ENCODE peak calls at places on chromosomes 2 and 18, in four cellular contexts. Q is GM12878, L is K562, V is HepG2. B is an unnamed sample.

GRCh38 chr18:55252946-55253345 is 293.7 kb upstream of the CCDC68 start:
- DNase-seq in Q (no peak), V (no peak), L (no peak), B (no peak)

GRCh38 chr2:203743441-203743932 is 37.0 kb downstream of the CD28 start:
- DNase-seq in Q (no peak), V (no peak), L (no peak), B (no peak)

GRCh38 chr2:8638327-8638726 is 43.5 kb upstream of the ID2 start:
- DNase-seq in L (no peak), Q (no peak), V (no peak), B (no peak)

GRCh38 chr2:127864877-127865276 is 6.9 kb upstream of the POLR2D start:
- DNase-seq in Q (no peak), L (peak), V (no peak), B (peak)

GRCh38 chr2:190984595-190984994 is 29.4 kb downstream of the STAT1 start:
- DNase-seq in Q (no peak), L (no peak), V (no peak), B (no peak)

GRCh38 chr2:37645363-37645762 is 26.1 kb downstream of the CDC42EP3 start:
- DNase-seq in V (no peak), L (no peak), Q (no peak), B (no peak)

GRCh38 chr2:39437522-39438296 is 624 bp upstream of the MAP4K3 start:
- DNase-seq in Q (no peak), L (peak), V (peak), B (peak)

GRCh38 chr2:1704606-1705556 is 39.4 kb downstream of the PXDN start:
- DNase-seq in V (no peak), L (no peak), Q (no peak), B (no peak)

GRCh38 chr2:31762085-31762484 is 181.3 kb upstream of the SRD5A2 start:
- DNase-seq in Q (no peak), V (no peak), L (no peak), B (no peak)

DNA sequence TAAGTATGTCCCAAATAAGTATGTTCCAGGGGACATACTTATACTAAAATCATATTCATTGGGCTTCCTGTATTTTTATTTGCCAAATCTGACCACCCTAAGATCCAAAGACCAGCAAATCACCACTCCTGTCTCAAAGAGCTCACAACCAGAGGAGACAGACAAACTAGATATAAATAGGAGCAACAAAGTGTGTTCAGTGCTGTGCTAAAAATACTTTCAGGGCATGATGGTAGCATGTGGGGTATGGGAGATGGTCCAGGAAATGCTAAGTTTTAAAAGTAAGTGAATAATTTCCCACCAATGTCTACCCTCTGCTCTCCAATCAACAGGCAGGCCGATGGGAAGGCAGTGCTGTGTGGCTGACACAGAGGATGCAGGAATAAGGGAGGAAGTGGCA is 87.1 kb downstream of the C1QL2 start:
- DNase-seq in L (no peak), V (no peak), Q (no peak), B (no peak)
- TF ChIP-seq FOXK2 in L (no peak), V (no peak), Q (no peak), B (no peak)

DNA sequence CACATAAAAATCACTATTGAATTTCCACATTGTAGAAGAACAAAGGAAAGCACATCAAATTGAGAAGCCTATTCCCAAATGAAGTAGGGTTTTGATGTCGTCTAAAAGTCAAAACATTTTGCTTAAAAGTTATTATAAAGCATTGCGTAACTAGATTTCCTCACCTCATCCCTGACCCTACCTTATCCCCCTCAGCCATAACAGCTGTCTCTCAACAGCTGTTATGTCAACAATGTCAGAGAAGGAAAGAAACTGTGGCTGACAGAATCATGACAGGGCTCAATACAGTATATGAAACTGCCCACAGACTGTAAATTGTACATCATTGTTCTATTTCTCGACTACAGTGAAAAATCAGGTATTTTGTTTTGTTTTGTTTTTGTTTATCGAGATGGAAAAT is 63.0 kb upstream of the ACVR1C start:
- DNase-seq in Q (no peak), V (no peak), L (no peak), B (no peak)
- TF ChIP-seq SP1 in Q (no peak), V (no peak), L (no peak), B (no peak)

GRCh38 chr18:62073461-62073860 is 113.4 kb downstream of the PIGN start:
- DNase-seq in V (no peak), L (no peak), Q (no peak), B (no peak)
- TF ChIP-seq FOXK2 in V (no peak), L (no peak), Q (no peak), B (no peak)

GRCh38 chr2:96267159-96267971 is 1.3 kb downstream of the CIAO1 start:
- DNase-seq in L (peak), Q (no peak), V (peak), B (peak)
- TF ChIP-seq SP1 in L (no peak), Q (no peak), V (no peak), B (no peak)

GRCh38 chr2:119475225-119475856 is 43.7 kb downstream of the TMEM37 start:
- DNase-seq in V (peak), Q (no peak), L (no peak), B (no peak)

GRCh38 chr2:119478188-119479065 is 45.9 kb downstream of the SCTR start:
- DNase-seq in Q (no peak), L (no peak), V (no peak), B (no peak)

GRCh38 chr2:119474371-119475224 is 42.9 kb downstream of the TMEM37 start:
- DNase-seq in Q (no peak), V (no peak), L (no peak), B (no peak)

GRCh38 chr2:119475857-119476244 is 44.2 kb downstream of the TMEM37 start:
- DNase-seq in L (no peak), V (no peak), Q (no peak), B (no peak)

DNA sequence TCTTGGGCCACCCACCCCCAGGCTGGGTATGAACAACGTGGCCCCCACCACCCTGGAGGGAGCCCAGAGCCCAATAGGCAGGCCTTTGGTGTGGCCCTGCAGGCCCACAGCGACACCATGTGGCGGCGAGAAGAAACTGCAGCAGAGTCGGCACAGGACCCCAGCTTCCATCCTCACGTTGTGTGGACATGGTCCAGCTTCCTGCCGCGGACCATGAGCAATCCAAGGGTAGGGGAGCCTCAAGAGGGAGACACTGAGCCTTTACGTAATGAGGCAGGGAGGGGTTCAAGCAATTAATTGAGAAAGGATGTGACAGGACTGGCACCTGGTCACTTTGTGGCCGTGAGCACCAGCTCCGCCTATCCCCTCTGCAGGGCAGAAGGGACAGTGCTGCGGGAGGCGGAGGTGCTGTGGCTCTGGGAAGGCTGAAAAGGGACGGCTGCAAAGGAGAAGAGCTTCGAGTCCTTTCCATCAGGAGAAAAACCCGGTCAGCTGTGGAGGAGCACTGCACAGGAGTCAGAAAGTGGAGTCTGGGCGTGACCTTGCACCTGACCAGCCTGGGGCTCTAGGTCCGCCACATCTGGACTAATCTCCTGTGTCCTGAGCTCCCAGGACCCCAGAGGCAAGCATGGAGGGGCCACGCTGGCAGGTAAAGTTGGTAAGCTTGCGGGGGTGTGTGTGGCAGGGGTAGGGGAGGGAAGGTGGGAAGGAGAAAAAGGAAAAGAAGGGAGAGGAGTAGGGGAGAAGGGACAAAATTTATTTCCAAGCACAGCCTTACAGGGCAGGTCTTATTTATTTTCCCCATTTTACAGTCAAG is 44.9 kb downstream of the TMEM37 start:
- DNase-seq in L (peak), V (peak), Q (no peak), B (peak)
- TF ChIP-seq FOXK2 in L (no peak), V (no peak), Q (no peak), B (no peak)

GRCh38 chr2:177606636-177607035 is 214.1 kb downstream of the AGPS start:
- DNase-seq in L (no peak), Q (no peak), V (no peak), B (peak)
- TF ChIP-seq SP1 in L (no peak), Q (no peak), V (no peak), B (no peak)

DNA sequence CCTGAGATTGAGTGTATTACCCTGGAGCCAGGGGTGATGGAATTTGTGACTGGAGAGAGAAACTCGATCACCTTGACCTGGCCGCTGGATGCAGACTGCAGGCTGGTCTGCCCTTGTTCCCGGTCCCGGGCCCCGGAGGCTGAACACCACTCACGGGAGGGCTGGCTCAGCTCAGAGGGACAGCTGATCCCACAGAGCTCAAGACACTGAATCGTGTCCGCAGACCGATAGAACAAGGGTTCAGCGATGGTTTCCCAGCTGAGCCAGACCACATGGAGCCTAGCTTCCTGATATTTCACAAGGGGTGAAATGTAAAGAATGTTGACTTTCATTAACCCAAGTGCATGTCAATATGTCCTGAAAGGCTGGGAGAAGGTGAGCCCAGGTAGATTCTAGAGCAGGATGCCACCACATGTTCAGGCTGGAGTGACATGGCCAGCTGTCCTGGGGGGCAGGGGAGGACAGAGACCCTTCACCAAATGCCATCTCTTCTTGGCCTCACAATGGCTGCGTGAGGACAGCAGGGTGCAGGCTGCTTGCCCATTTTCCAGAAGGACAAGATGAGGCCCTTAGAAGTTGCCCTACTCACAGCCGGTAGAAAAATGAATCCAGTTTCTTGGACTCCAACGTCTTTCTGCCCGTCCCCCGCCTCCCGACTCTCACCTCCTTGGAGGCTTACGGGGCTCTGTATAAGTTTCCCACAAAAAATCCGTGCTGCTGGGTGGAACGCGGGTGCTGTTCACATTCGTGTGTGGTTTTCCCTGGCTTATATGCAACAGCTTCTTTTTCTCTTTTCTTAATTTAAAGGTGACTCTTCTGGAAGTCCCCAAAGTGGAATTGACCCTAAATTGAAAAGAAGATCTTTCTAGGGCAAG is 50.9 kb downstream of the DDX1 start:
- DNase-seq in V (peak), Q (no peak), L (no peak), B (no peak)
- TF ChIP-seq FOXK2 in V (no peak), Q (no peak), L (no peak), B (no peak)

GRCh38 chr2:96157649-96158553 is 12.7 kb upstream of the DUSP2 start:
- DNase-seq in Q (peak), V (no peak), L (peak), B (no peak)
- TF ChIP-seq SP1 in Q (peak), V (no peak), L (no peak), B (no peak)

DNA sequence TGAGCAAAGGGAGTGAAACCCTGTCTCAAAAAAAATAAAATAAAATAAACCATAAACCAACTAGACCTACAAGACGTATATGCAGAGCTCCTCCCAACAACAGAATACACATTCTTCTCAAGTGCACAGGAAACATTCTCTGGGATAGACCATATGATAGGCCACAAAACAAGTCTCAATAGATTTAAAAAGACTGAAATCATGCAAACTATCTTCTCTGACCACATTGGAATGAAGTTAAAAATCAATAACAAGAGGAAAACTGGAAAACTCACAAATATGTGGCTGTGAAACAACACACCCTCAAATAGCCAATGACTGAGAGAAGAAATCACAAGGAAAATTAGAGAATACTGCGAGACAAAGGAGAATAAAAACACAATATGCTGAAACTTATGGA is 7.2 kb upstream of the AFG3L2 start:
- DNase-seq in L (no peak), V (no peak), Q (no peak), B (no peak)
- TF ChIP-seq FOXK2 in L (no peak), V (no peak), Q (no peak), B (no peak)